ENCODE peak calls at places on chromosome 16, in seven cellular contexts. B is SK-N-SH, V is GM12891, Y is HepG2, H is GM12878, S is H1, G is K562. D is an unnamed sample.

GRCh38 chr16:47815655-47816054 is 340.1 kb downstream of the ABCC12 start:
- DNase-seq in V (no peak), G (no peak), S (no peak), Y (no peak), H (no peak), B (no peak), D (no peak)

GRCh38 chr16:85398688-85399582 is 214.2 kb upstream of the GSE1 start:
- DNase-seq in H (no peak), Y (no peak), S (peak; percentile 34), B (no peak), V (no peak), G (no peak), D (no peak)

GRCh38 chr16:19708498-19709205 is 9.4 kb downstream of the KNOP1 start:
- DNase-seq in G (no peak), H (no peak), Y (no peak), B (no peak), S (no peak), V (no peak), D (no peak)

GRCh38 chr16:24054649-24055560 is 201.2 kb upstream of the CACNG3 start:
- DNase-seq in Y (no peak), V (no peak), H (no peak), G (no peak), S (peak; percentile 56), B (no peak), D (no peak)

GRCh38 chr16:81491522-81492188 is 47.0 kb downstream of the CMIP start:
- DNase-seq in S (no peak), Y (no peak), B (no peak), V (no peak), H (no peak), G (no peak), D (no peak)

GRCh38 chr16:87143661-87144121 is 173.5 kb downstream of the C16orf95 start:
- DNase-seq in Y (no peak), S (no peak), H (no peak), V (no peak), G (no peak), B (no peak), D (no peak)

GRCh38 chr16:10611825-10612342 is 31.5 kb upstream of the EMP2 start:
- DNase-seq in S (no peak), V (no peak), H (no peak), Y (no peak), B (no peak), G (no peak), D (no peak)

GRCh38 chr16:77877712-77878111 is 89.3 kb downstream of the VAT1L start:
- DNase-seq in H (no peak), G (no peak), S (no peak), B (no peak), Y (peak; percentile 27), V (no peak), D (no peak)

GRCh38 chr16:20519231-20519630 is 56.9 kb downstream of the ACSM2B start:
- DNase-seq in S (no peak), V (no peak), Y (no peak), B (no peak), G (no peak), H (no peak), D (no peak)

GRCh38 chr16:3149630-3150345 is 15.0 kb downstream of the ZNF213 start:
- DNase-seq in S (peak; percentile 87), H (no peak), G (peak; percentile 88), Y (no peak), V (no peak), B (peak; percentile 87), D (peak; percentile 79)

GRCh38 chr16:58502217-58502921 is 2.4 kb downstream of the NDRG4 start:
- DNase-seq in B (no peak), G (no peak), H (no peak), V (no peak), S (no peak), Y (no peak), D (no peak)

GRCh38 chr16:54687043-54687655 is 243.5 kb upstream of the IRX5 start:
- DNase-seq in Y (no peak), G (no peak), V (no peak), H (no peak), S (no peak), B (no peak), D (no peak)

GRCh38 chr16:86783626-86784266 is 205.4 kb downstream of the FOXL1 start:
- DNase-seq in B (no peak), V (no peak), G (no peak), H (no peak), Y (no peak), S (no peak), D (no peak)

GRCh38 chr16:24975428-24975889 is 39.7 kb downstream of the ARHGAP17 start:
- DNase-seq in S (no peak), H (peak; percentile 76), Y (no peak), V (no peak), B (no peak), G (no peak), D (no peak)

GRCh38 chr16:87541004-87541881 is 48.4 kb upstream of the ZCCHC14 start:
- DNase-seq in H (no peak), S (no peak), Y (no peak), V (no peak), G (no peak), B (peak; percentile 51), D (no peak)

GRCh38 chr16:31200821-31201510 is 1.6 kb downstream of the PYCARD start:
- DNase-seq in B (no peak), G (peak; percentile 61), S (no peak), H (no peak), Y (no peak), V (no peak), D (no peak)

GRCh38 chr16:22672830-22673210 is 141.1 kb upstream of the HS3ST2 start:
- DNase-seq in Y (no peak), V (no peak), G (no peak), B (no peak), S (peak; percentile 29), H (no peak), D (no peak)

GRCh38 chr16:22668318-22668717 is 145.6 kb upstream of the HS3ST2 start:
- DNase-seq in V (no peak), B (no peak), G (no peak), Y (no peak), H (no peak), S (no peak), D (no peak)

GRCh38 chr16:22671301-22672076 is 142.5 kb upstream of the HS3ST2 start:
- DNase-seq in V (no peak), B (no peak), S (peak; percentile 48), Y (no peak), H (no peak), G (no peak), D (no peak)

GRCh38 chr16:22670044-22670536 is 143.9 kb upstream of the HS3ST2 start:
- DNase-seq in G (no peak), B (no peak), H (no peak), V (no peak), S (no peak), Y (no peak), D (no peak)

DNA sequence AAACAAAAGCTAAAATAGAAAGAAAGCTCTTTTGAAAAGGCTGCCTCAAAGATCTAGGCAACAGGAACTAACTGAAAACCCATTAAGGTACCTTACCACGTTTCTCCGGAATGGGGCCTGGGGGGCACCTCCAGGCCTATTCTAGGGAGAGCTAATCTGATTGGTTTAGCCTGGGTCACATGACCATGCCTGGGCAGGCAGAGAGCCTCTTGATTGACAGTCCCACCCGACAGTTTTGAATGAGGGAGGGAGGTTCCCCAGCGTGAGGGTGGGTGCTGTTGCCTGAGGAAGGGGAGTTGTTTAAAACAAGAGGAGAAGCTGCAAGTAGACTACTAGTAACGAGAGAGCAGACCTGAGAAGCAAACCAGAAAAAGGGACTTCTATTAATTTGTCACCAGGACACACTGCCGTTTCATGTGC is 143.4 kb upstream of the HS3ST2 start:
- DNase-seq in S (peak; percentile 86), V (peak; percentile 55), H (no peak), B (peak; percentile 64), Y (peak; percentile 50), G (peak; percentile 76), D (peak; percentile 40)
- TF ChIP-seq TAF1 in S (no peak), V (no peak), H (no peak), B (no peak), Y (no peak), G (no peak), D (no peak)

GRCh38 chr16:70709457-70709856 is 23.6 kb upstream of the MTSS2 start:
- DNase-seq in G (no peak), S (no peak), V (no peak), H (no peak), Y (no peak), B (no peak), D (no peak)

GRCh38 chr16:70710422-70711210 is 24.8 kb upstream of the MTSS2 start:
- DNase-seq in Y (no peak), G (no peak), B (no peak), V (no peak), H (no peak), S (no peak), D (no peak)

GRCh38 chr16:70709961-70710360 is 24.1 kb upstream of the MTSS2 start:
- DNase-seq in V (no peak), G (no peak), B (no peak), S (no peak), Y (no peak), H (no peak), D (no peak)

GRCh38 chr16:70706948-70707465 is 21.2 kb upstream of the MTSS2 start:
- DNase-seq in S (no peak), B (no peak), Y (no peak), H (no peak), V (no peak), G (no peak), D (no peak)

GRCh38 chr16:70708381-70709253 is 22.8 kb upstream of the MTSS2 start:
- DNase-seq in G (no peak), Y (no peak), V (no peak), H (no peak), S (no peak), B (no peak), D (no peak)
- TF ChIP-seq POLR2AphosphoS5 in G (no peak), Y (no peak), V (no peak), H (no peak), S (no peak), B (no peak), D (no peak)

GRCh38 chr16:66899310-66899944 is 19.1 kb downstream of the PDP2 start:
- DNase-seq in V (no peak), B (peak; percentile 18), Y (no peak), H (no peak), S (no peak), G (peak; percentile 32), D (no peak)
- TF ChIP-seq TAF1 in V (no peak), B (no peak), Y (no peak), H (no peak), S (no peak), G (no peak), D (no peak)

GRCh38 chr16:71721066-71721740 is 3.3 kb downstream of the PHLPP2 start:
- DNase-seq in S (no peak), G (no peak), Y (no peak), B (no peak), V (no peak), H (no peak), D (no peak)

GRCh38 chr16:71724320-71724751 is at the start of gene PHLPP2:
- DNase-seq in S (no peak), Y (no peak), B (no peak), H (no peak), G (no peak), V (no peak), D (no peak)

GRCh38 chr16:71726491-71727319 is 2.2 kb upstream of the PHLPP2 start:
- DNase-seq in Y (no peak), H (no peak), G (no peak), V (no peak), B (no peak), S (no peak), D (no peak)

GRCh38 chr16:71723537-71724319 is 773 bp downstream of the PHLPP2 start:
- DNase-seq in H (no peak), V (peak; percentile 72), S (peak; percentile 86), B (peak; percentile 97), G (peak; percentile 83), Y (peak; percentile 49), D (peak; percentile 72)

GRCh38 chr16:71722801-71723536 is 1.5 kb downstream of the PHLPP2 start:
- DNase-seq in S (peak; percentile 87), G (peak; percentile 59), H (no peak), V (peak; percentile 49), B (peak; percentile 88), Y (peak; percentile 68), D (peak; percentile 49)
- TF ChIP-seq POLR2AphosphoS5 in S (peak; percentile 13), G (no peak), H (no peak), V (no peak), B (no peak), Y (no peak), D (no peak)

D was measured in GM12892.